ENCODE peak calls at places on chromosome 2, in ten cellular contexts. Z, H, E, T, D, W, I, N, U and M are unnamed samples.

GRCh38 chr2:2662037-2662846 is 331.2 kb upstream of the MYT1L start:
- DNase-seq in Z (peak), H (no peak), E (peak), T (no peak), D (no peak), W (peak), I (no peak), N (no peak), U (no peak), M (no peak)

GRCh38 chr2:174004900-174005605 is 39.9 kb upstream of the SP3 start:
- DNase-seq in Z (no peak), H (peak), E (no peak), T (no peak), D (peak), W (no peak), I (peak), N (no peak), U (no peak), M (no peak)

GRCh38 chr2:174365583-174365982 is 29.9 kb upstream of the SCRN3 start:
- DNase-seq in Z (no peak), H (no peak), E (no peak), T (no peak), D (no peak), W (no peak), I (no peak), N (no peak), U (no peak), M (no peak)

GRCh38 chr2:107936427-107937359 is 49.6 kb upstream of the SLC5A7 start:
- DNase-seq in Z (peak), H (peak), E (no peak), T (no peak), D (no peak), W (no peak), I (no peak), N (no peak), U (no peak), M (no peak)

GRCh38 chr2:69013123-69013836 is at the start of gene ANTXR1:
- DNase-seq in Z (peak), H (peak), E (peak), T (peak), D (no peak), W (peak), I (peak), N (no peak), U (peak), M (peak)

GRCh38 chr2:144438722-144439508 is 81.0 kb downstream of the ZEB2 start:
- DNase-seq in Z (no peak), H (no peak), E (no peak), T (no peak), D (no peak), W (no peak), I (no peak), N (no peak), U (no peak), M (no peak)

GRCh38 chr2:6764968-6765723 is 100.6 kb downstream of the CMPK2 start:
- DNase-seq in Z (no peak), H (no peak), E (no peak), T (no peak), D (no peak), W (no peak), I (no peak), N (no peak), U (no peak), M (no peak)

GRCh38 chr2:18966131-18966530 is 376.8 kb upstream of the NT5C1B start:
- DNase-seq in Z (no peak), H (peak), E (no peak), T (no peak), D (no peak), W (no peak), I (no peak), N (no peak), U (no peak), M (no peak)

GRCh38 chr2:43341959-43342757 is 115.8 kb upstream of the ZFP36L2 start:
- DNase-seq in Z (no peak), H (no peak), E (no peak), T (no peak), D (no peak), W (no peak), I (no peak), N (no peak), U (no peak), M (no peak)

GRCh38 chr2:8821276-8822217 is 15.9 kb downstream of the KIDINS220 start:
- DNase-seq in Z (peak), H (peak), E (peak), T (no peak), D (no peak), W (no peak), I (peak), N (no peak), U (no peak), M (no peak)